ENCODE peak calls at places on chromosomes 7 and 10, in nine cellular contexts. T is choroid plexus epithelial cell, A is Right ventricle myocardium superior, Z is suprapubic skin, R is HuH-7.5, D is GM10248, Y is heart left ventricle, Q is progenitor cell of endocrine pancreas, B is NCI-H1694 treated with DMSO at 0.1 percent for 48 hours. H is an unnamed sample.

GRCh38 chr7:127091620-127092019 is 161.1 kb downstream of the GRM8 start:
- DNase-seq in Z (no peak), A (no peak), D (peak), Q (no peak), T (no peak), B (no peak), Y (no peak), R (no peak), H (no peak)

GRCh38 chr7:3092468-3092867 is 48.8 kb upstream of the CARD11 start:
- DNase-seq in Y (peak), B (no peak), Q (no peak), R (no peak), A (peak), D (peak), T (peak), Z (no peak), H (no peak)

GRCh38 chr7:81769891-81770818 is at the start of gene HGF:
- DNase-seq in Q (no peak), R (no peak), B (no peak), D (no peak), A (peak), Z (peak), T (peak), Y (peak), H (no peak)

GRCh38 chr7:604038-604883 is 84.6 kb upstream of the PDGFA start:
- DNase-seq in D (peak), B (no peak), Q (no peak), Y (peak), A (peak), Z (peak), T (peak), R (no peak), H (no peak)

GRCh38 chr10:1160561-1160961 is 104.4 kb downstream of the WDR37 start:
- DNase-seq in Z (no peak), D (no peak), B (no peak), A (no peak), T (no peak), R (no peak), Y (peak), Q (no peak), H (no peak)

GRCh38 chr10:132946806-132947530 is 4.6 kb upstream of the CFAP46 start:
- DNase-seq in D (no peak), Q (no peak), Z (no peak), T (peak), Y (no peak), R (no peak), A (no peak), B (no peak), H (no peak)

GRCh38 chr10:61164458-61165160 is 220.6 kb upstream of the RHOBTB1 start:
- DNase-seq in Y (no peak), D (no peak), Z (peak), Q (no peak), A (peak), T (peak), B (no peak), R (peak), H (peak)

GRCh38 chr7:26853788-26854393 is 10.5 kb downstream of the SKAP2 start:
- DNase-seq in D (no peak), B (peak), Y (no peak), Z (no peak), A (no peak), R (no peak), T (peak), Q (no peak), H (peak)

GRCh38 chr7:78151229-78151628 is 352.7 kb downstream of the PHTF2 start:
- DNase-seq in D (no peak), Z (no peak), B (no peak), R (no peak), T (no peak), Y (no peak), A (no peak), Q (no peak), H (no peak)

GRCh38 chr10:58897708-58898107 is 278.7 kb upstream of the PHYHIPL start:
- DNase-seq in Q (no peak), D (no peak), B (no peak), A (no peak), Y (no peak), R (no peak), Z (no peak), T (peak), H (no peak)

GRCh38 chr7:135718794-135719436 is 9.1 kb downstream of the SLC13A4 start:
- DNase-seq in Z (no peak), T (no peak), Y (no peak), B (no peak), D (no peak), R (no peak), Q (no peak), A (no peak), H (no peak)

GRCh38 chr10:4351723-4352565 is 474.1 kb upstream of the AKR1E2 start:
- DNase-seq in T (peak), Q (no peak), R (no peak), D (no peak), Z (no peak), Y (no peak), A (no peak), B (no peak), H (no peak)

GRCh38 chr7:96901822-96902412 is 103.4 kb upstream of the DLX6 start:
- DNase-seq in Z (no peak), A (no peak), Y (no peak), Q (no peak), D (no peak), R (no peak), T (no peak), B (no peak), H (no peak)

GRCh38 chr10:33163941-33164824 is 170.3 kb downstream of the NRP1 start:
- DNase-seq in T (peak), Q (no peak), R (no peak), D (no peak), A (no peak), B (no peak), Z (no peak), Y (no peak), H (peak)

GRCh38 chr7:118068-118802 is 74.1 kb upstream of the FAM20C start:
- DNase-seq in D (no peak), B (no peak), T (no peak), Y (no peak), R (no peak), Q (no peak), Z (no peak), A (no peak), H (no peak)

GRCh38 chr10:114821915-114822770 is 563 bp downstream of the FHIP2A start:
- DNase-seq in Y (peak), Q (peak), T (peak), A (peak), D (peak), Z (peak), B (no peak), R (peak), H (peak)

GRCh38 chr10:118459642-118460193 is 117.6 kb upstream of the FAM204A start:
- DNase-seq in Y (no peak), D (peak), A (peak), Q (peak), R (peak), T (peak), B (peak), Z (peak), H (peak)

GRCh38 chr7:73520673-73521635 is 1.1 kb downstream of the BAZ1B start:
- DNase-seq in R (peak), D (no peak), B (no peak), Y (no peak), A (no peak), T (peak), Z (peak), Q (no peak), H (peak)

GRCh38 chr10:125629758-125630376 is 53.1 kb downstream of the TEX36 start:
- DNase-seq in Y (no peak), Z (no peak), A (no peak), D (peak), B (no peak), R (peak), T (peak), Q (no peak), H (peak)

GRCh38 chr10:20256969-20257368 is 440.7 kb downstream of the PLXDC2 start:
- DNase-seq in R (no peak), B (no peak), T (no peak), Q (no peak), Z (no peak), A (no peak), D (no peak), Y (no peak), H (no peak)

GRCh38 chr7:130888017-130888371 is 154.0 kb upstream of the KLF14 start:
- DNase-seq in A (peak), Z (no peak), R (no peak), Q (no peak), B (no peak), D (no peak), Y (no peak), T (no peak), H (no peak)

GRCh38 chr10:77513220-77513619 is 124.4 kb downstream of the KCNMA1 start:
- DNase-seq in Q (no peak), T (no peak), R (no peak), Y (no peak), A (no peak), D (no peak), B (no peak), Z (no peak), H (no peak)

GRCh38 chr7:494906-495305 is 24.7 kb downstream of the PDGFA start:
- DNase-seq in R (no peak), Z (peak), A (no peak), T (no peak), Q (no peak), B (no peak), D (no peak), Y (peak), H (no peak)

GRCh38 chr7:24963218-24963617 is 16.8 kb downstream of the OSBPL3 start:
- DNase-seq in Z (peak), Q (no peak), B (no peak), A (peak), Y (peak), D (no peak), T (peak), R (no peak), H (no peak)

GRCh38 chr7:118324790-118325449 is 100.4 kb downstream of the ANKRD7 start:
- DNase-seq in D (no peak), B (no peak), R (no peak), Y (no peak), T (no peak), Z (no peak), Q (no peak), A (no peak), H (no peak)

GRCh38 chr7:28629216-28629848 is 217.0 kb downstream of the CREB5 start:
- DNase-seq in D (no peak), T (peak), R (no peak), Q (no peak), A (peak), Y (no peak), Z (no peak), B (no peak), H (no peak)

H was measured in A549.